ENCODE peak calls at places on chromosomes 12 and 14, in ten cellular contexts. U is psoas muscle; X is heart right ventricle; L is pancreas; P is omental fat pad; W is natural killer cell; C is activated CD8-positive, alpha-beta memory T cell treated with anti-CD3 and anti-CD28 coated beads, Interleukin-2, amount 10 ng/mL, durations not matched to agents 7 days and 5 days; N is left lung; F is central memory CD8-positive, alpha-beta T cell; S is Right ventricle myocardium superior. Q is an unnamed sample.

GRCh38 chr12:20044836-20045235 is 323.5 kb upstream of the PDE3A start:
- ATAC-seq in F (no peak), N (peak), U (no peak), W (no peak), C (no peak), S (peak), X (peak), L (no peak), P (no peak), Q (peak)

GRCh38 chr12:95709152-95709551 is 81.4 kb downstream of the NTN4 start:
- ATAC-seq in L (no peak), W (no peak), U (no peak), P (no peak), X (no peak), F (no peak), S (no peak), C (no peak), N (no peak), Q (no peak)

GRCh38 chr14:96176275-96176674 is 28.4 kb upstream of the BDKRB2 start:
- ATAC-seq in N (peak), S (peak), F (no peak), P (peak), U (no peak), C (no peak), X (no peak), L (peak), W (no peak), Q (no peak)

GRCh38 chr12:69042970-69043369 is 110.0 kb upstream of the CPM start:
- ATAC-seq in X (no peak), W (no peak), C (no peak), N (peak), U (no peak), F (no peak), S (no peak), P (no peak), L (peak), Q (peak)

GRCh38 chr14:91299483-91300115 is 55.1 kb upstream of the GPR68 start:
- ATAC-seq in N (peak), L (no peak), S (no peak), C (no peak), U (no peak), W (no peak), P (no peak), X (no peak), F (no peak), Q (no peak)

GRCh38 chr12:75556306-75556899 is 45.0 kb upstream of the KRR1 start:
- ATAC-seq in U (no peak), S (no peak), P (no peak), W (no peak), C (no peak), N (no peak), F (no peak), L (no peak), X (no peak), Q (no peak)

GRCh38 chr12:112134731-112135130 is 9.4 kb downstream of the TRAFD1 start:
- ATAC-seq in X (no peak), S (no peak), F (no peak), N (peak), C (no peak), P (no peak), L (no peak), U (no peak), W (no peak), Q (no peak)

GRCh38 chr14:100407376-100408102 is 84.4 kb downstream of the SLC25A47 start:
- ATAC-seq in W (no peak), N (no peak), F (no peak), L (no peak), P (no peak), S (no peak), C (no peak), U (no peak), X (no peak), Q (no peak)

GRCh38 chr14:32703246-32703645 is 235.4 kb upstream of the NPAS3 start:
- ATAC-seq in C (no peak), P (peak), N (peak), U (no peak), L (peak), S (peak), X (peak), W (no peak), F (no peak), Q (no peak)

GRCh38 chr12:94062796-94063635 is 85.4 kb upstream of the PLXNC1 start:
- ATAC-seq in U (no peak), F (no peak), C (no peak), W (no peak), L (no peak), X (no peak), N (peak), P (peak), S (no peak), Q (no peak)

GRCh38 chr12:93440043-93440835 is 1.5 kb downstream of the UBE2N start:
- ATAC-seq in C (no peak), L (no peak), U (no peak), F (no peak), N (no peak), X (no peak), W (no peak), P (no peak), S (no peak), Q (no peak)

GRCh38 chr14:91415794-91416743 is 1.6 kb downstream of the CCDC88C start:
- ATAC-seq in N (peak), S (no peak), X (no peak), P (no peak), U (no peak), F (peak), L (no peak), C (peak), W (peak), Q (no peak)

GRCh38 chr12:70812124-70812523 is 108.4 kb downstream of the PTPRR start:
- ATAC-seq in L (no peak), C (no peak), X (no peak), F (no peak), N (peak), W (no peak), S (no peak), P (no peak), U (no peak), Q (no peak)

GRCh38 chr14:99612065-99612736 is 8.2 kb upstream of the CCDC85C start:
- ATAC-seq in P (no peak), N (no peak), F (no peak), W (no peak), X (no peak), U (no peak), L (no peak), S (no peak), C (no peak), Q (no peak)

Q was measured in SK-N-SH treated with all-trans-retinoic acid at 6 μM for 48 hours.